ENCODE peak calls at places on chromosomes 6 and 20, in six cellular contexts. F, Q, S, Y, G and J are unnamed samples.

GRCh38 chr6:32369678-32370077 is 2.0 kb downstream of the TSBP1 start:
- DNase-seq in F (no peak), Q (peak), S (no peak), Y (no peak), G (no peak), J (no peak)

GRCh38 chr6:135919026-135919425 is 67.5 kb downstream of the PDE7B start:
- DNase-seq in F (no peak), Q (no peak), S (no peak), Y (no peak), G (no peak), J (no peak)

GRCh38 chr6:28634758-28635546 is 109.3 kb downstream of the GPX5 start:
- DNase-seq in F (peak), Q (no peak), S (no peak), Y (no peak), G (no peak), J (no peak)

GRCh38 chr6:136633355-136633754 is 83.1 kb upstream of the MAP7 start:
- DNase-seq in F (no peak), Q (no peak), S (no peak), Y (no peak), G (no peak), J (no peak)

GRCh38 chr6:25465931-25466330 is 186.1 kb upstream of the SCGN start:
- DNase-seq in F (no peak), Q (no peak), S (no peak), Y (no peak), G (no peak), J (no peak)

GRCh38 chr6:31881136-31881859 is 2.5 kb upstream of the SLC44A4 start:
- DNase-seq in F (no peak), Q (no peak), S (no peak), Y (no peak), G (no peak), J (no peak)

GRCh38 chr6:27280064-27280539 is 32.0 kb downstream of the POM121L2 start:
- DNase-seq in F (no peak), Q (peak), S (no peak), Y (peak), G (no peak), J (no peak)

GRCh38 chr20:48238326-48238725 is 453.0 kb upstream of the SULF2 start:
- DNase-seq in F (no peak), Q (no peak), S (no peak), Y (no peak), G (no peak), J (peak)

GRCh38 chr6:51323056-51323455 is 504.4 kb downstream of the TFAP2B start:
- DNase-seq in F (no peak), Q (no peak), S (no peak), Y (peak), G (no peak), J (no peak)

GRCh38 chr6:155187994-155188706 is 75.7 kb upstream of the CLDN20 start:
- DNase-seq in F (no peak), Q (no peak), S (no peak), Y (no peak), G (no peak), J (no peak)

GRCh38 chr6:158474961-158475343 is 84.9 kb upstream of the TMEM181 start:
- DNase-seq in F (no peak), Q (peak), S (no peak), Y (no peak), G (no peak), J (no peak)

GRCh38 chr6:20540683-20541082 is 6.4 kb downstream of the CDKAL1 start:
- DNase-seq in F (no peak), Q (no peak), S (no peak), Y (no peak), G (no peak), J (no peak)

GRCh38 chr20:5116875-5117274 is 2.9 kb downstream of the PCNA start:
- DNase-seq in F (no peak), Q (no peak), S (no peak), Y (no peak), G (no peak), J (no peak)
- H3K4me3 ChIP-seq in F (no peak), Q (no peak), S (no peak), Y (peak), G (no peak), J (no peak)

GRCh38 chr6:163729127-163729872 is 314.8 kb downstream of the QKI start:
- DNase-seq in F (no peak), Q (no peak), S (no peak), Y (no peak), G (no peak), J (no peak)

GRCh38 chr6:163730496-163731210 is 316.1 kb downstream of the QKI start:
- DNase-seq in F (no peak), Q (no peak), S (no peak), Y (no peak), G (no peak), J (no peak)

GRCh38 chr6:163735076-163735475 is 320.6 kb downstream of the QKI start:
- DNase-seq in F (no peak), Q (no peak), S (no peak), Y (no peak), G (no peak), J (no peak)

GRCh38 chr6:163731215-163732013 is 316.9 kb downstream of the QKI start:
- DNase-seq in F (no peak), Q (no peak), S (no peak), Y (no peak), G (no peak), J (no peak)

DNA sequence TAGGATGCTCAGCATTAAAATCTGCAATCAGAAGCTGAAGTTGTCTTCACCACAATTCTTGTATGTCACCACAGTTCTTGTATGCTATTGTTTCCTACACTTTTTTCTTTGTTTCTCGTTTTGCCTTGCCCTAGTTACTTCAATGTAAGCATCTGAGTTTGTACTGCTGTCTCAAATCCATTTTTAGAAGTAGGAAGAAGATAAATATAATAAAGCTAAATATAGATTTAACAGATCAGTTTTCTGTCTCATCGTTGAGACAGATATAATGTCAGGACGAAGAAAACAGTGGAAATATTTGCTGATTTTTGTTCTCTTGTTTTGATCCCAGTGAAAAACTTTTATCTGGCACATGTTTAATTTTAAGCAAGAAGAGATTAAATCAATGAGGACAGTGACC is 318.0 kb downstream of the QKI start:
- DNase-seq in F (no peak), Q (no peak), S (no peak), Y (no peak), G (no peak), J (no peak)
- H3K4me3 ChIP-seq in F (no peak), Q (no peak), S (no peak), Y (no peak), G (no peak), J (no peak)

GRCh38 chr6:107560657-107561056 is 70.7 kb downstream of the SOBP start:
- DNase-seq in F (no peak), Q (no peak), S (no peak), Y (no peak), G (no peak), J (peak)

GRCh38 chr6:107554918-107555317 is 65.0 kb downstream of the SOBP start:
- DNase-seq in F (no peak), Q (no peak), S (no peak), Y (no peak), G (no peak), J (no peak)

GRCh38 chr6:107555449-107555848 is 65.5 kb downstream of the SOBP start:
- DNase-seq in F (no peak), Q (no peak), S (no peak), Y (no peak), G (no peak), J (no peak)

GRCh38 chr6:107554326-107554725 is 64.4 kb downstream of the SOBP start:
- DNase-seq in F (no peak), Q (no peak), S (no peak), Y (no peak), G (no peak), J (no peak)

GRCh38 chr6:107557698-107558097 is 67.8 kb downstream of the SOBP start:
- DNase-seq in F (no peak), Q (no peak), S (no peak), Y (no peak), G (no peak), J (no peak)
- H3K4me3 ChIP-seq in F (no peak), Q (no peak), S (no peak), Y (no peak), G (no peak), J (no peak)

DNA sequence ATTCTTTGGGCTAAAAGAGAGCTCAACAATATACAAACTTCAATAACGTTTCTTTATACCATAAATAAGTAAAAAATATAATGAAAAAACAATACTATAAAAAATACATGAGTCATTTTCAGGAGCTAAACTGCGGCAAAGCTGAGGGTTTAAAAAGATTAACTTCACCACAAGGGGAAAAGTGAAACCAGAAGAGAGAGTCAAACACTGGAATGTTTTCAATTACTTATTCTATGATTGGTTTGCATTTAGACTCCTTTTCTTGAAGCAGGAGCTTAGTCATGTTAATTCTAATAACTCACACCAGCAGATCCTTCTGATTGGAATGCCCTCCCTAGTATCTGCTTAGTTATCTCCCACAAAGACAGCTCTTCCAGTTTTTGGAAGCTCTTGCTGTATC is 627.3 kb downstream of the UTRN start:
- DNase-seq in F (no peak), Q (peak), S (no peak), Y (peak), G (no peak), J (no peak)
- H3K4me3 ChIP-seq in F (no peak), Q (no peak), S (no peak), Y (no peak), G (no peak), J (no peak)

DNA sequence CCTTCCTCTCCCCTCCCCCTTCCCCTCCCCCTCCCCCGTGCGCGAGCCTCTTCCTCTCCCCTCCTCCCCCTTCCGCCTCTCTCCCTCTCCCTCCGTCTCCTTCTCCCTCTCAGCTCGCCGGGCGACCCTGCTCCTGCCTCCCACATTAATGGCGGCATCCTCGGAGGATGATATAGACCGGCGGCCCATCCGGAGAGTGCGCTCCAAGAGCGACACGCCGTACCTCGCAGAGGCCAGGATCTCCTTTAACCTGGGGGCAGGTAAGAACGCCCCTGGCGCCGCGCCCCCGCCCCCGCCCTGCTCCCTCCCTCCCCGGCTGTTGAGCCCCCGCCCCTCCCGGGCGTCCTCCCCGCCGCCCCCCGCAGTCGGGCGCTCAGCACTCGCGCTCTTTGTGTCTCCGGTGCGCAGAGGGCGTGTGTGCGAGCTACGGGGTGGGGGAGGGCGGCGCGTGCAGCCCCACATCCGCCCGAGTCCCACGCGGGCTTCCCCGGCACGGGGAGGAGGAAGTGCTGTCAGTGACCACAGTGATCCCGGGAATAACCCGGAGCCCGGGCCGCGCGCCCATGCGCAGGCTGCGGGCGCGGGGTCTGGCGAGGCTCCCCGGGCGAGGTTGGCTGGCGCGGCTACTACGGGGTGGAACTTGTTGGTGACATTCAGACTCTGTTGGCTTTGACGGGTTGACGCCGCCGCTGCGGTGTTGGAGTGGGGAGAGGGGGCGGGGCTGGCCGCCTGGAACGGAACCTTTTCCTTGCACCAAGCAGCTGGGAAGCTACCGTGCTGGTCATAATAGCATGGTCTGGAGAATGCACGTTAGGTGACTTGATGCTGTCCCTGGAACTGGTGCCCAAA is 33.2 kb downstream of the PHACTR1 start:
- DNase-seq in F (no peak), Q (no peak), S (peak), Y (no peak), G (no peak), J (no peak)
- H3K4me3 ChIP-seq in F (no peak), Q (no peak), S (peak), Y (no peak), G (no peak), J (no peak)

GRCh38 chr20:10313215-10313614 is 94.6 kb downstream of the SNAP25 start:
- DNase-seq in F (no peak), Q (no peak), S (no peak), Y (no peak), G (no peak), J (no peak)

GRCh38 chr20:10313701-10314100 is 95.1 kb downstream of the SNAP25 start:
- DNase-seq in F (no peak), Q (no peak), S (peak), Y (peak), G (no peak), J (no peak)

GRCh38 chr20:10315138-10315537 is 96.5 kb downstream of the SNAP25 start:
- DNase-seq in F (no peak), Q (no peak), S (no peak), Y (no peak), G (no peak), J (no peak)

GRCh38 chr20:10312111-10312510 is 93.5 kb downstream of the SNAP25 start:
- DNase-seq in F (no peak), Q (no peak), S (no peak), Y (no peak), G (no peak), J (no peak)

DNA sequence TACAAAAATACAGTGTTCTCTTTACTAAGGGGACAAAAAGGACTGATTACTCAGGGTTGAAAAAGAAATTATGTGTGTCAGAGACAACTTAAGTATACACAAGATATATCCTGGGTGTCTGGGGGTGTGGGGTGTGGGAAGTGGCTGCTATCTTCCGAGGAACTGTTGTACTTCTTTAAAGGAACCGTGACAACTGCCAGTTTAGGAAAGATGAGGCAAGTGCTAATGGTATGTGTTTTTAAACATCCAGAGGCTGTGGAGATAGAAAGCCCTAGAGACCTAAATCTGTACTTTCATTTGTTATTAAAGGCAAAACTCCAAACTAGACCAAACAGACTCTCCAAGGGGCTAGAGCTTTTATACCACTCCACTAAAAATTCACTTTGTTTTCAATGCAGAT is 95.6 kb downstream of the SNAP25 start:
- DNase-seq in F (no peak), Q (no peak), S (no peak), Y (no peak), G (no peak), J (no peak)
- H3K4me3 ChIP-seq in F (no peak), Q (no peak), S (no peak), Y (no peak), G (peak), J (no peak)

DNA sequence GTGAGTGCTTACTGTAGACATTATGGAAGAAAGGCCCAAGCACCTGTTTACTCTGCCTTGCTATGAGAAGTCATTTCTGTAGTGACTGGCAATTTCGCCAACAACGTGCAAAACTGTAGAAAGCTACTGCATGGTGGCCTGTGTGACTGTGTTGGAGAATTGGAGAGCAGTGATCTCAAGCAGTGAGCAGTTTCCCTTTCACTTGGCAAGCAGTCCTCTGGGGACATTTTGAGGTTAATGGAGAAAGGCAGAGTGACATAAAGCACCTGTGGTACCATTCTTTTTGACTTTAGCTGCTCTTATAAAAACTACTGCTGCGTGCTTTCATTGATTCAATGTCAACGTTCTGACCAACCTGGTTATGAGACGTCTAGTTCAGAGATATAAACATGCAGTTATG is 382.6 kb upstream of the JAG1 start:
- DNase-seq in F (no peak), Q (no peak), S (no peak), Y (no peak), G (no peak), J (no peak)
- H3K4me3 ChIP-seq in F (no peak), Q (no peak), S (no peak), Y (no peak), G (no peak), J (no peak)

DNA sequence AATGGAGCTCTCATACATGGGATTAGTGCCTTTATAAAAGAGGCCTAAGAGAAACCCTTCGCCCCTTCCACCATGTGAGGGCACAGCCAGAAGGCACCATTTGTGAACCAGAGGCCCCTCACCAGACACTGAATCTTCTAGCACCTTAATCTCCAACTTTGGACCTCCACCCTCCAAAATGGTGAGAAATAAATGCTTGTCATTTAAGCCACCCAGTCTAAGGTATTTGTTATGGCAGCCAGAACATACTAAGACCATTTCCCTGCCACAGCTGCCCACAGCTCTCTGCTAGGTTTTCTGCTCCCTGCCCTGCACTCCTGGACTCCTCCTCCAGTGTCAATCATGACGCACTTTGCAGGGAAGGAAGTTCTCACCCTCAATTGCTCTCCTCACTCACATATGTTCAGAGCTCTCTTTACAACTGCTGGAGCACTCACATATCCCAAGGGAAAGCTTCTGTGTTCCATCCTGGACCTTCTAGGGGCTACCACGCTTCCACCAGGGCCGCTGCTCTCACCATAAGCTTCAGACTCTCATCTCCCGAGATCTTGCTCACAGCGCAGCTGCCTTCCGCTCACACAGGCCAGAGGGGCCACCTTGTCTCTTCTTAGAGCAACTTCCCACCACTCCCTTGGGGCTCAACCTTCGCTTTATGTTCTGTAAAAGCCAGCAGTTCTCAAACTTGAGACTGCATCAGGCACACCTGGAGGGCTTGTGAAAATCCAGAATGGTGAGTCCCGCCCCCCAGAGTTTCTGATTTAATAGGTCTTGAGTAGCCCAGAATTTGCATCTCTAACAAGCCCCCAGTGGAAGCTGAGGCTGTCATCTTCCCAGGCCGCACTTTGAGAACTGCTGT is 1.6 kb upstream of the LY86 start:
- DNase-seq in F (no peak), Q (no peak), S (no peak), Y (no peak), G (no peak), J (no peak)
- H3K4me3 ChIP-seq in F (no peak), Q (no peak), S (no peak), Y (no peak), G (no peak), J (no peak)

GRCh38 chr6:106085984-106086832 is at the start of gene PRDM1:
- DNase-seq in F (peak), Q (no peak), S (no peak), Y (peak), G (no peak), J (peak)

GRCh38 chr6:106084973-106085686 is 1.0 kb upstream of the PRDM1 start:
- DNase-seq in F (no peak), Q (no peak), S (no peak), Y (no peak), G (no peak), J (no peak)

GRCh38 chr6:106089981-106090380 is 3.8 kb downstream of the PRDM1 start:
- DNase-seq in F (no peak), Q (no peak), S (no peak), Y (no peak), G (no peak), J (no peak)

GRCh38 chr6:106085687-106085983 is 501 bp upstream of the PRDM1 start:
- DNase-seq in F (no peak), Q (no peak), S (no peak), Y (no peak), G (no peak), J (no peak)

GRCh38 chr6:106087548-106088325 is 1.6 kb downstream of the PRDM1 start:
- DNase-seq in F (no peak), Q (no peak), S (no peak), Y (peak), G (no peak), J (peak)
- H3K4me3 ChIP-seq in F (no peak), Q (peak), S (no peak), Y (no peak), G (peak), J (peak)